ENCODE peak calls at places on chromosomes 3 and 15, in seven cellular contexts. E is psoas muscle, F is IMR-90, T is GM23338, A is mammary epithelial cell, U is ovary, Y is uterus. J is an unnamed sample.

GRCh38 chr3:127273196-127273595 is 14.7 kb downstream of the PRR20G start:
- DNase-seq in E (no peak), F (no peak), T (no peak), A (peak), U (no peak), Y (no peak), J (no peak)

GRCh38 chr15:33047077-33047476 is 147.4 kb downstream of the FMN1 start:
- DNase-seq in E (no peak), F (no peak), T (no peak), A (no peak), U (no peak), Y (no peak), J (no peak)

GRCh38 chr15:74173545-74174215 is at the start of gene ISLR:
- DNase-seq in E (peak), F (peak), T (peak), A (no peak), U (peak), Y (peak), J (no peak)

GRCh38 chr3:38151667-38152265 is 13.3 kb downstream of the MYD88 start:
- DNase-seq in E (no peak), F (no peak), T (no peak), A (peak), U (no peak), Y (no peak), J (no peak)

GRCh38 chr3:108441081-108441507 is 69.3 kb downstream of the MYH15 start:
- DNase-seq in E (no peak), F (no peak), T (peak), A (no peak), U (no peak), Y (no peak), J (no peak)

GRCh38 chr3:191425322-191425734 is 35.6 kb upstream of the PYDC2 start:
- DNase-seq in E (no peak), F (no peak), T (no peak), A (no peak), U (no peak), Y (no peak), J (no peak)

GRCh38 chr15:58475573-58476524 is 44.1 kb downstream of the LIPC start:
- DNase-seq in E (no peak), F (peak), T (no peak), A (peak), U (no peak), Y (no peak), J (no peak)

GRCh38 chr3:71415708-71416108 is 167.8 kb downstream of the FOXP1 start:
- DNase-seq in E (no peak), F (peak), T (no peak), A (no peak), U (no peak), Y (no peak), J (no peak)

GRCh38 chr3:155321418-155321817 is 27.9 kb upstream of the STRIT1 start:
- DNase-seq in E (no peak), F (peak), T (no peak), A (no peak), U (no peak), Y (no peak), J (no peak)

GRCh38 chr3:110656394-110656793 is 415.2 kb upstream of the NECTIN3 start:
- DNase-seq in E (no peak), F (no peak), T (no peak), A (no peak), U (no peak), Y (no peak), J (no peak)

GRCh38 chr3:27655536-27655935 is 66.6 kb downstream of the EOMES start:
- DNase-seq in E (no peak), F (no peak), T (no peak), A (no peak), U (no peak), Y (no peak), J (no peak)

GRCh38 chr3:192005989-192006388 is 545.0 kb downstream of the PYDC2 start:
- DNase-seq in E (no peak), F (no peak), T (no peak), A (no peak), U (no peak), Y (no peak), J (no peak)

GRCh38 chr15:65757256-65757655 is 34.8 kb downstream of the DENND4A start:
- DNase-seq in E (no peak), F (no peak), T (no peak), A (no peak), U (no peak), Y (no peak), J (no peak)

GRCh38 chr15:94263341-94264273 is 32.2 kb downstream of the MCTP2 start:
- DNase-seq in E (no peak), F (peak), T (no peak), A (no peak), U (no peak), Y (no peak), J (peak)

GRCh38 chr3:79497447-79498111 is 270.2 kb downstream of the ROBO1 start:
- DNase-seq in E (no peak), F (peak), T (peak), A (no peak), U (no peak), Y (no peak), J (no peak)

GRCh38 chr15:90530250-90531051 is 728 bp downstream of the CRTC3 start:
- DNase-seq in E (peak), F (peak), T (peak), A (peak), U (peak), Y (peak), J (no peak)

GRCh38 chr3:71493372-71493771 is 90.2 kb downstream of the FOXP1 start:
- DNase-seq in E (no peak), F (no peak), T (no peak), A (no peak), U (no peak), Y (no peak), J (no peak)

GRCh38 chr15:40334941-40335795 is 5.6 kb downstream of the CCDC9B start:
- DNase-seq in E (peak), F (no peak), T (no peak), A (no peak), U (no peak), Y (no peak), J (no peak)

DNA sequence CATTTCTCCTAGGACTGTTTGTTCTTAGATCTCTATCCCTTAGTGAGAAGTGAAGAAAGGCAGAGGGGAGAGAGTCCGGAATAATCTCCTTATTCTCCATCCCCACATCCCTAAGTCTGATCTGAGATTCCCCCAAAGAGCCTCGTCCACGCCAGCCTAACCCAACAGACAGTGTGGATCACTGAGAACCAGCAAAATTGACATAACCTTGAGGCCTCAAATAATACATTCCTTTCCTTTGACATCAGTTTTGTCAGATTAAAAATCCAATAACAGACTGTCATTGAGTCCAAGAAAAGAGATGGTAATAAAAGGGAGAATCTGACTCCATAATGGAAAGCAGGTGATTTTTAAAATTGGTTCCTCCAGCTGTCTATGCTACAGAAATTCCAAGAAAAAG is 7.7 kb upstream of the SIAH2 start:
- DNase-seq in E (no peak), F (no peak), T (no peak), A (no peak), U (no peak), Y (no peak), J (no peak)
- H3K27ac ChIP-seq in E (no peak), F (no peak), T (no peak), A (no peak), U (no peak), Y (no peak), J (no peak)

GRCh38 chr15:80974914-80975313 is 14.7 kb downstream of the MESD start:
- DNase-seq in E (no peak), F (no peak), T (no peak), A (no peak), U (no peak), Y (no peak), J (no peak)

GRCh38 chr15:80979538-80980200 is 9.9 kb downstream of the MESD start:
- DNase-seq in E (no peak), F (no peak), T (no peak), A (no peak), U (no peak), Y (no peak), J (no peak)

GRCh38 chr15:80978685-80979084 is 10.9 kb downstream of the MESD start:
- DNase-seq in E (no peak), F (peak), T (no peak), A (no peak), U (no peak), Y (no peak), J (no peak)

GRCh38 chr15:80976851-80977250 is 12.8 kb downstream of the MESD start:
- DNase-seq in E (no peak), F (no peak), T (no peak), A (no peak), U (no peak), Y (no peak), J (no peak)

DNA sequence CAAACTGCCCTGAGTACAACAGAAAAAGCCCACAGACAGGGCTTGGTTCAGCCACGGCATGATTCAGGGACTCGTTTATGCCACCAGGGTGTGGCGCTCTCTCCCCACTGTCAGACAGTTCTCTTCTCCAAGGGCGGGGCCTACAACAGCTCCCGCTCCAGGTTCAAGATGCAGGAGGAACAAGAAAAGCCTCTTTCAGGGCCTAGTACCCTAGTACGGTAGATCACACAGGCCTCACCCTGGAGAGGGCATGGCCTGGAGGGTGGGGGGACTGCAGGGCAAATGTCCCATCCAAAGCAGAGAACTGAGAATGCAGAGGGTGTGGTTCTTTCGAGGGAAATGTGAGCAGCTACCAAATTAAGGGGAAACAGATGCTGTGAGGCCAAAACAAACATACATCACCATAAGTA is 12.0 kb downstream of the MESD start:
- DNase-seq in E (peak), F (no peak), T (peak), A (no peak), U (peak), Y (peak), J (peak)
- TF ChIP-seq CTCF in E (peak), F (peak), T (peak), A (peak), U (peak), Y (peak), J (peak)

GRCh38 chr3:136350132-136350531 is 100.0 kb downstream of the PCCB start:
- DNase-seq in E (no peak), F (peak), T (no peak), A (peak), U (peak), Y (peak), J (peak)
- H3K27ac ChIP-seq in E (peak), F (peak), T (no peak), A (peak), U (no peak), Y (peak), J (peak)

DNA sequence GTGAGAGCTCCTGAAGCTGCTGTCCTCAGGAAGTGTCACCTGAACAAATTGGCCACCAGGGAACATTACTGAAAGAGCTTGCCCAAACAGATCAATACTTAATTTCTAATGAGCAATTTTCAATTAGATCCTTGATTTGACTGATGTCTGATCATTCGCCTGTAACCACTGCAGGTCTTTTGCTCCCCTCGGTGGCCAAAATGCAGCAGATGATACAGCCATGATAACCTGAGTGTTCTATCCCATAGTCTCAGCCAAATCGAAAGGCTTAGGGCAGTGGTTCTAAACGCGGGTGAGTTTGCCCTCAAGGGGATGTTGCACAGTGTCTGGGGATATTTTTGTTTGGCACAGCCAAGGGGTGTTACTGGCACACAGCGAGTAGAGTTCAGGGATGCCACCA is 57.7 kb upstream of the MEX3B start:
- DNase-seq in E (no peak), F (no peak), T (no peak), A (no peak), U (no peak), Y (no peak), J (no peak)
- TF ChIP-seq CTCF in E (peak), F (peak), T (peak), A (peak), U (no peak), Y (no peak), J (peak)

DNA sequence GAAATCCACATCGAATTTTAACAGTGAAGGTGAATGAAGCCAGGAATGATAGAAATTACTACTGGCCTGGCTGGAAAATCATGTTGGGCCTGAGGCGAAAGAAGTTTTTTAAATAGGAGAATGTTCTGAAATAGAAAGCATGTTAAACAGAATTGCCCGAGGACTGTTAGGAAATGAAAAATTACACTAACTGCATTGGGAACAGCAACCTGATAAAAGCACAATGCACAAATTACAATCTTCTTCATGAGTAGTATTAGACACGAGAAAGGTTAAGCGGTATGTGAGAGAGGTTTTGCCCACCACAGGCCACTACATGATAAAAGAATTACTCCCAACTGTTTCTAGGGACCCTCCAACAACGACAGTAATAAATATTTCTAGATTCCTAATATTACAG is 18.9 kb downstream of the GBE1 start:
- DNase-seq in E (no peak), F (no peak), T (no peak), A (no peak), U (no peak), Y (no peak), J (no peak)
- H3K27ac ChIP-seq in E (peak), F (peak), T (no peak), A (peak), U (no peak), Y (peak), J (peak)

GRCh38 chr3:185460719-185461350 is 38.0 kb downstream of the TMEM41A start:
- DNase-seq in E (no peak), F (peak), T (peak), A (peak), U (no peak), Y (no peak), J (no peak)
- TF ChIP-seq CTCF in E (no peak), F (peak), T (peak), A (peak), U (no peak), Y (no peak), J (peak)

GRCh38 chr3:51968883-51969674 is 1.8 kb upstream of the PCBP4 start:
- DNase-seq in E (no peak), F (no peak), T (peak), A (no peak), U (no peak), Y (no peak), J (no peak)
- H3K27ac ChIP-seq in E (peak), F (no peak), T (peak), A (no peak), U (no peak), Y (no peak), J (no peak)